ENCODE peak calls at places on chromosomes 5 and 9, in five cellular contexts. M, E, D, O and C are unnamed samples.

GRCh38 chr9:78021692-78022091 is 9.9 kb downstream of the GNAQ start:
- DNase-seq in M (no peak), E (no peak), D (no peak), O (no peak), C (no peak)

GRCh38 chr5:39176740-39177628 is 42.4 kb downstream of the FYB1 start:
- DNase-seq in M (no peak), E (no peak), D (no peak), O (no peak), C (no peak)

GRCh38 chr5:176823076-176823481 is 12.7 kb downstream of the UNC5A start:
- DNase-seq in M (no peak), E (no peak), D (no peak), O (peak), C (no peak)

GRCh38 chr9:136687721-136688223 is 515 bp upstream of the AGPAT2 start:
- DNase-seq in M (no peak), E (no peak), D (no peak), O (no peak), C (no peak)

GRCh38 chr9:101668466-101668865 is 70.0 kb downstream of the GRIN3A start:
- DNase-seq in M (no peak), E (no peak), D (no peak), O (no peak), C (no peak)

GRCh38 chr9:138077898-138078540 is 200.4 kb downstream of the CACNA1B start:
- DNase-seq in M (no peak), E (no peak), D (no peak), O (no peak), C (no peak)

GRCh38 chr5:79835220-79835714 is 145.6 kb downstream of the CMYA5 start:
- DNase-seq in M (no peak), E (no peak), D (no peak), O (no peak), C (no peak)

GRCh38 chr9:93134018-93134739 is at the start of gene NINJ1:
- DNase-seq in M (peak), E (peak), D (peak), O (peak), C (peak)

GRCh38 chr5:50302815-50303490 is 138.1 kb downstream of the EMB start:
- DNase-seq in M (no peak), E (no peak), D (no peak), O (peak), C (no peak)

GRCh38 chr5:172611913-172612312 is 29.1 kb upstream of the NEURL1B start:
- DNase-seq in M (no peak), E (no peak), D (no peak), O (no peak), C (no peak)

GRCh38 chr9:137545123-137545522 is 5.1 kb downstream of the PNPLA7 start:
- DNase-seq in M (no peak), E (no peak), D (no peak), O (no peak), C (no peak)

GRCh38 chr9:86721843-86722705 is 225.2 kb downstream of the GAS1 start:
- DNase-seq in M (no peak), E (no peak), D (no peak), O (peak), C (no peak)

GRCh38 chr5:54278031-54278830 is 32.1 kb downstream of the ARL15 start:
- DNase-seq in M (no peak), E (no peak), D (no peak), O (peak), C (no peak)

GRCh38 chr9:95171001-95171400 is 146.5 kb downstream of the FANCC start:
- DNase-seq in M (no peak), E (no peak), D (no peak), O (peak), C (no peak)

GRCh38 chr5:78280261-78280660 is 14.2 kb downstream of the AP3B1 start:
- DNase-seq in M (no peak), E (no peak), D (no peak), O (no peak), C (no peak)

GRCh38 chr5:124960266-124960665 is 213.8 kb upstream of the ZNF608 start:
- DNase-seq in M (no peak), E (no peak), D (no peak), O (no peak), C (no peak)

GRCh38 chr5:62650197-62650596 is 71.6 kb downstream of the LRRC70 start:
- DNase-seq in M (no peak), E (no peak), D (no peak), O (no peak), C (no peak)

GRCh38 chr5:164504141-164504772 is 998.8 kb downstream of the MAT2B start:
- DNase-seq in M (peak), E (no peak), D (no peak), O (peak), C (peak)

GRCh38 chr9:34956648-34957047 is 1.4 kb upstream of the PHF24 start:
- DNase-seq in M (no peak), E (no peak), D (no peak), O (no peak), C (no peak)

GRCh38 chr5:39955156-39955555 is 530.4 kb upstream of the DAB2 start:
- DNase-seq in M (no peak), E (no peak), D (no peak), O (no peak), C (no peak)

GRCh38 chr9:36928670-36929349 is 105.3 kb downstream of the PAX5 start:
- DNase-seq in M (no peak), E (no peak), D (no peak), O (peak), C (no peak)

GRCh38 chr5:149337746-149338145 is 7.6 kb upstream of the GRPEL2 start:
- DNase-seq in M (no peak), E (no peak), D (no peak), O (no peak), C (no peak)

GRCh38 chr5:638501-639252 is 26.5 kb downstream of the CEP72 start:
- DNase-seq in M (no peak), E (no peak), D (no peak), O (no peak), C (no peak)

GRCh38 chr9:129482521-129483466 is 138.1 kb downstream of the C9orf50 start:
- DNase-seq in M (peak), E (no peak), D (peak), O (no peak), C (no peak)

GRCh38 chr5:31717586-31717985 is 78.7 kb downstream of the PDZD2 start:
- DNase-seq in M (no peak), E (no peak), D (no peak), O (no peak), C (no peak)

GRCh38 chr5:36688722-36689121 is 82.3 kb downstream of the SLC1A3 start:
- DNase-seq in M (no peak), E (no peak), D (no peak), O (peak), C (no peak)

GRCh38 chr9:125630436-125630835 is 76.6 kb downstream of the MAPKAP1 start:
- DNase-seq in M (no peak), E (no peak), D (no peak), O (peak), C (no peak)

GRCh38 chr9:103942652-103943051 is 151.5 kb upstream of the SMC2 start:
- DNase-seq in M (no peak), E (no peak), D (no peak), O (no peak), C (no peak)

GRCh38 chr9:136975624-136976023 is 1.7 kb upstream of the PTGDS start:
- DNase-seq in M (no peak), E (no peak), D (no peak), O (no peak), C (no peak)

GRCh38 chr5:43997647-43998251 is 391.5 kb downstream of the FGF10 start:
- DNase-seq in M (no peak), E (no peak), D (no peak), O (no peak), C (no peak)

GRCh38 chr5:18772475-18772874 is 1138.2 kb downstream of the TAF11L14 start:
- DNase-seq in M (no peak), E (no peak), D (no peak), O (peak), C (no peak)

GRCh38 chr5:119943148-119943547 is 313.8 kb downstream of the FAM170A start:
- DNase-seq in M (no peak), E (no peak), D (no peak), O (peak), C (no peak)

GRCh38 chr9:22244141-22245011 is 202.2 kb upstream of the DMRTA1 start:
- DNase-seq in M (peak), E (no peak), D (no peak), O (peak), C (peak)

GRCh38 chr9:88477300-88477751 is 57.7 kb upstream of the NXNL2 start:
- DNase-seq in M (no peak), E (no peak), D (no peak), O (peak), C (no peak)

GRCh38 chr5:172411423-172412111 is 42.8 kb downstream of the SH3PXD2B start:
- DNase-seq in M (no peak), E (no peak), D (no peak), O (no peak), C (no peak)

GRCh38 chr9:33315371-33315770 is 25.1 kb downstream of the NFX1 start:
- DNase-seq in M (no peak), E (no peak), D (no peak), O (no peak), C (no peak)

GRCh38 chr9:70177121-70177520 is 81.7 kb upstream of the SMC5 start:
- DNase-seq in M (no peak), E (no peak), D (no peak), O (no peak), C (no peak)

GRCh38 chr5:172707285-172708182 is 63.5 kb downstream of the DUSP1 start:
- DNase-seq in M (peak), E (no peak), D (no peak), O (peak), C (no peak)